ENCODE peak calls at places on chromosomes 5 and 9, in five cellular contexts. O is smooth muscle cell of the brain vasculature; L is activated naive CD4-positive, alpha-beta T cell; N is activated T-cell treated with anti-CD3 and anti-CD28 coated beads for 24 hours; A is SK-N-SH. Q is an unnamed sample.

GRCh38 chr5:16935271-16936149 is 578 bp downstream of the MYO10 start:
- DNase-seq in N (peak; percentile 11), A (peak; percentile 54), O (no peak), L (no peak), Q (peak; percentile 47)

GRCh38 chr5:132961887-132962286 is 1.5 kb downstream of the AFF4 start:
- DNase-seq in N (no peak), O (no peak), L (no peak), A (no peak), Q (peak; percentile 73)

GRCh38 chr5:14458414-14458813 is 123.2 kb upstream of the OTULINL start:
- DNase-seq in L (no peak), N (no peak), O (no peak), A (no peak), Q (no peak)

GRCh38 chr5:129724222-129724621 is 23.7 kb upstream of the MINAR2 start:
- DNase-seq in L (no peak), N (no peak), O (no peak), A (no peak), Q (no peak)

GRCh38 chr9:133130721-133131244 is 9.7 kb upstream of the RALGDS start:
- DNase-seq in A (no peak), N (no peak), L (no peak), O (no peak), Q (no peak)

GRCh38 chr9:73116880-73117279 is 34.8 kb upstream of the ANXA1 start:
- DNase-seq in N (no peak), O (no peak), L (no peak), A (no peak), Q (no peak)

GRCh38 chr5:81639556-81639955 is 111.3 kb downstream of the SSBP2 start:
- DNase-seq in O (no peak), L (no peak), N (no peak), A (no peak), Q (no peak)

GRCh38 chr5:474826-475661 is 32.1 kb downstream of the EXOC3 start:
- DNase-seq in L (no peak), N (no peak), O (no peak), A (no peak), Q (peak; percentile 3)

GRCh38 chr9:93297659-93298497 is 113.9 kb downstream of the WNK2 start:
- DNase-seq in A (peak; percentile 39), O (no peak), N (no peak), L (no peak), Q (no peak)

GRCh38 chr9:15426019-15426418 is 3.3 kb downstream of the SNAPC3 start:
- DNase-seq in O (no peak), A (no peak), N (no peak), L (no peak), Q (no peak)

GRCh38 chr9:37596504-37596903 is 4.1 kb upstream of the TOMM5 start:
- DNase-seq in N (no peak), L (no peak), A (no peak), O (no peak), Q (no peak)

GRCh38 chr9:106921341-106921899 is 58.5 kb downstream of the ZNF462 start:
- DNase-seq in O (no peak), A (peak; percentile 67), L (no peak), N (no peak), Q (peak; percentile 87)

GRCh38 chr5:31064215-31064614 is 129.3 kb upstream of the CDH6 start:
- DNase-seq in N (no peak), A (no peak), L (no peak), O (no peak), Q (no peak)

GRCh38 chr5:68344447-68345111 is 129.0 kb downstream of the PIK3R1 start:
- DNase-seq in L (no peak), N (no peak), O (no peak), A (no peak), Q (peak; percentile 86)

GRCh38 chr5:177083351-177083750 is 3.4 kb upstream of the FGFR4 start:
- DNase-seq in L (no peak), A (no peak), N (no peak), O (no peak), Q (no peak)